ENCODE peak calls at places on chromosome X, in four cellular contexts. X, B, I and W are unnamed samples.
A peak's percentile ranks its signal among the peaks of the same experiment; 100 is the strongest.

GRCh38 chrX:127030011-127030738 is 210.6 kb downstream of the PRR32 start:
- DNase-seq in X (no peak), B (no peak), I (no peak), W (no peak)

GRCh38 chrX:10140264-10140663 is 16.5 kb upstream of the CLCN4 start:
- DNase-seq in X (no peak), B (no peak), I (no peak), W (no peak)

GRCh38 chrX:49308604-49309269 is 5.3 kb downstream of the GAGE10 start:
- DNase-seq in X (no peak), B (peak; percentile 29), I (peak; percentile 9), W (peak; percentile 16)

GRCh38 chrX:1531106-1531890 is 5.7 kb downstream of the P2RY8 start:
- DNase-seq in X (no peak), B (no peak), I (no peak), W (no peak)

GRCh38 chrX:153700376-153700945 is 12.7 kb downstream of the SLC6A8 start:
- DNase-seq in X (no peak), B (no peak), I (no peak), W (no peak)

GRCh38 chrX:107715331-107716044 is 60.1 kb downstream of the TSC22D3 start:
- DNase-seq in X (no peak), B (peak; percentile 16), I (no peak), W (peak; percentile 35)

GRCh38 chrX:118807151-118808017 is 16.2 kb upstream of the ZCCHC12 start:
- DNase-seq in X (peak; percentile 20), B (peak; percentile 54), I (peak; percentile 52), W (peak; percentile 47)

GRCh38 chrX:70219938-70220764 is 14.3 kb upstream of the AWAT1 start:
- DNase-seq in X (peak; percentile 83), B (no peak), I (peak; percentile 44), W (peak; percentile 23)

GRCh38 chrX:13067842-13068241 is 23.4 kb upstream of the FAM9C start:
- DNase-seq in X (no peak), B (no peak), I (no peak), W (no peak)

GRCh38 chrX:17842769-17843525 is 18.2 kb downstream of the RAI2 start:
- DNase-seq in X (no peak), B (no peak), I (no peak), W (no peak)

GRCh38 chrX:16589826-16590225 is 60.1 kb upstream of the S100G start:
- DNase-seq in X (no peak), B (no peak), I (no peak), W (no peak)

GRCh38 chrX:71098302-71098701 is 2.7 kb downstream of the FOXO4 start:
- DNase-seq in X (peak; percentile 20), B (peak; percentile 41), I (peak; percentile 39), W (peak; percentile 27)

GRCh38 chrX:23896983-23897382 is 10.8 kb downstream of the APOO start:
- DNase-seq in X (no peak), B (no peak), I (no peak), W (no peak)

GRCh38 chrX:78517124-78517523 is 142.0 kb downstream of the RTL3 start:
- DNase-seq in X (no peak), B (no peak), I (no peak), W (no peak)

GRCh38 chrX:107710617-107711391 is 64.8 kb downstream of the TSC22D3 start:
- DNase-seq in X (no peak), B (peak; percentile 83), I (peak; percentile 95), W (peak; percentile 76)

GRCh38 chrX:22063284-22063683 is 31.2 kb downstream of the PHEX start:
- DNase-seq in X (no peak), B (no peak), I (peak; percentile 11), W (no peak)

GRCh38 chrX:136209016-136209738 is 42.0 kb downstream of the MAP7D3 start:
- DNase-seq in X (no peak), B (peak; percentile 49), I (peak; percentile 66), W (peak; percentile 63)

GRCh38 chrX:103362504-103362903 is 6.2 kb downstream of the TCEAL9 start:
- DNase-seq in X (no peak), B (peak; percentile 77), I (peak; percentile 65), W (peak; percentile 60)

GRCh38 chrX:13121020-13121419 is 76.6 kb upstream of the FAM9C start:
- DNase-seq in X (no peak), B (no peak), I (no peak), W (no peak)

GRCh38 chrX:38175140-38175539 is 45.5 kb downstream of the SRPX start:
- DNase-seq in X (peak; percentile 30), B (peak; percentile 20), I (peak; percentile 31), W (no peak)

GRCh38 chrX:154317391-154318000 is 21.9 kb downstream of the TKTL1 start:
- DNase-seq in X (no peak), B (peak; percentile 12), I (peak; percentile 19), W (peak; percentile 46)

GRCh38 chrX:38654302-38654701 is 93.0 kb downstream of the TSPAN7 start:
- DNase-seq in X (peak; percentile 7), B (peak; percentile 1), I (peak; percentile 40), W (peak; percentile 22)

GRCh38 chrX:97705936-97706335 is 822.2 kb downstream of the RPA4 start:
- DNase-seq in X (no peak), B (peak; percentile 14), I (no peak), W (peak; percentile 4)

GRCh38 chrX:19687395-19687794 is 172.1 kb upstream of the MAP3K15 start:
- DNase-seq in X (no peak), B (no peak), I (no peak), W (no peak)

GRCh38 chrX:125436855-125437254 is 117.2 kb downstream of the TEX13C start:
- DNase-seq in X (peak; percentile 1), B (no peak), I (peak; percentile 38), W (no peak)

GRCh38 chrX:78754917-78755316 is 7.4 kb downstream of the LPAR4 start:
- DNase-seq in X (no peak), B (no peak), I (no peak), W (no peak)

GRCh38 chrX:14065800-14066199 is 36.1 kb upstream of the GEMIN8 start:
- DNase-seq in X (no peak), B (no peak), I (no peak), W (no peak)

GRCh38 chrX:1673337-1673736 is 58.5 kb downstream of the ASMT start:
- DNase-seq in X (no peak), B (peak; percentile 27), I (peak; percentile 21), W (peak; percentile 48)

GRCh38 chrX:47169726-47170515 is 23.7 kb upstream of the UBA1 start:
- DNase-seq in X (no peak), B (peak; percentile 6), I (peak; percentile 70), W (peak; percentile 62)

GRCh38 chrX:45850775-45851433 is 650.2 kb upstream of the DIPK2B start:
- DNase-seq in X (peak; percentile 7), B (peak; percentile 46), I (peak; percentile 56), W (peak; percentile 44)

GRCh38 chrX:63755892-63756291 is 29.1 kb downstream of the ARHGEF9 start:
- DNase-seq in X (no peak), B (no peak), I (no peak), W (no peak)

GRCh38 chrX:138748480-138748879 is 37.0 kb upstream of the FGF13 start:
- DNase-seq in X (peak; percentile 0), B (no peak), I (peak; percentile 38), W (no peak)